ENCODE peak calls at places on chromosomes 12 and 14, in ten cellular contexts. T is nephron progenitor cell, H is PC-3, L is WTC11, Q is AG10803, W is heart right ventricle, B is HFF-Myc, F is GM20000, S is heart left ventricle, V is tibial artery. K is an unnamed sample.

GRCh38 chr14:34460841-34461240 is 1.2 kb downstream of the SPTSSA start:
- DNase-seq in T (no peak), H (peak; percentile 40), L (no peak), Q (peak; percentile 9), W (no peak), B (no peak), F (no peak), S (no peak), V (no peak), K (no peak)

GRCh38 chr14:49857427-49858003 is 4.9 kb upstream of the NEMF start:
- DNase-seq in T (no peak), H (no peak), L (no peak), Q (peak; percentile 34), W (no peak), B (no peak), F (no peak), S (no peak), V (no peak), K (no peak)

GRCh38 chr14:24310666-24311604 is at the start of gene LTB4R:
- DNase-seq in T (no peak), H (no peak), L (peak; percentile 78), Q (peak; percentile 71), W (peak; percentile 83), B (no peak), F (peak; percentile 85), S (peak; percentile 85), V (peak; percentile 52), K (peak; percentile 76)

GRCh38 chr14:51806624-51807023 is 53.8 kb upstream of the GNG2 start:
- DNase-seq in T (no peak), H (no peak), L (no peak), Q (no peak), W (no peak), B (no peak), F (no peak), S (no peak), V (no peak), K (no peak)

GRCh38 chr14:100547633-100548294 is 39.5 kb downstream of the BEGAIN start:
- DNase-seq in T (no peak), H (peak; percentile 97), L (no peak), Q (peak; percentile 68), W (peak; percentile 54), B (no peak), F (no peak), S (peak; percentile 57), V (peak; percentile 67), K (no peak)

GRCh38 chr14:100664841-100665425 is 61.8 kb upstream of the DLK1 start:
- DNase-seq in T (no peak), H (no peak), L (no peak), Q (peak; percentile 82), W (no peak), B (no peak), F (no peak), S (no peak), V (no peak), K (no peak)

GRCh38 chr12:100388382-100388781 is 31.5 kb downstream of the SLC17A8 start:
- DNase-seq in T (no peak), H (no peak), L (no peak), Q (no peak), W (no peak), B (no peak), F (no peak), S (no peak), V (no peak), K (no peak)

GRCh38 chr12:49233842-49234526 is 30.9 kb upstream of the TUBA1C start:
- DNase-seq in T (no peak), H (no peak), L (no peak), Q (no peak), W (peak; percentile 38), B (no peak), F (peak; percentile 28), S (peak; percentile 61), V (peak; percentile 42), K (peak; percentile 49)

GRCh38 chr12:57888407-57889157 is 42.1 kb upstream of the CTDSP2 start:
- DNase-seq in T (no peak), H (peak; percentile 82), L (peak; percentile 34), Q (peak; percentile 65), W (no peak), B (no peak), F (no peak), S (peak; percentile 58), V (no peak), K (no peak)

GRCh38 chr12:79555006-79555925 is 135.5 kb downstream of the PAWR start:
- DNase-seq in T (no peak), H (peak; percentile 77), L (no peak), Q (peak; percentile 73), W (no peak), B (no peak), F (no peak), S (no peak), V (no peak), K (no peak)

GRCh38 chr12:46401703-46402102 is 29.1 kb upstream of the SLC38A2 start:
- DNase-seq in T (no peak), H (no peak), L (no peak), Q (peak; percentile 79), W (peak; percentile 31), B (no peak), F (no peak), S (peak; percentile 46), V (peak; percentile 53), K (no peak)

GRCh38 chr12:131511391-131511802 is 199.5 kb upstream of the SFSWAP start:
- DNase-seq in T (no peak), H (peak; percentile 52), L (no peak), Q (peak; percentile 11), W (no peak), B (no peak), F (peak; percentile 85), S (no peak), V (no peak), K (peak; percentile 88)

GRCh38 chr14:53542692-53543091 is 389.6 kb upstream of the DDHD1 start:
- DNase-seq in T (no peak), H (peak; percentile 75), L (no peak), Q (peak; percentile 33), W (no peak), B (no peak), F (no peak), S (no peak), V (no peak), K (no peak)

GRCh38 chr12:56873382-56873781 is 60.8 kb downstream of the SDR9C7 start:
- DNase-seq in T (no peak), H (peak; percentile 39), L (no peak), Q (no peak), W (no peak), B (no peak), F (no peak), S (no peak), V (no peak), K (no peak)

GRCh38 chr14:64990291-64990690 is 3.6 kb downstream of the FNTB start:
- DNase-seq in T (no peak), H (no peak), L (no peak), Q (no peak), W (no peak), B (no peak), F (no peak), S (no peak), V (no peak), K (no peak)

GRCh38 chr12:124856132-124856841 is 7.4 kb downstream of the SCARB1 start:
- DNase-seq in T (no peak), H (no peak), L (no peak), Q (no peak), W (no peak), B (no peak), F (no peak), S (no peak), V (no peak), K (peak; percentile 62)

GRCh38 chr12:107891967-107892366 is 117.5 kb downstream of the ASCL4 start:
- DNase-seq in T (no peak), H (peak; percentile 43), L (no peak), Q (peak; percentile 7), W (no peak), B (no peak), F (peak; percentile 23), S (no peak), V (no peak), K (peak; percentile 26)

GRCh38 chr12:85725991-85726390 is 110.2 kb downstream of the RASSF9 start:
- DNase-seq in T (no peak), H (no peak), L (no peak), Q (peak; percentile 38), W (no peak), B (no peak), F (no peak), S (no peak), V (no peak), K (no peak)
- TF ChIP-seq CTCF in T (no peak), H (peak; percentile 13), L (no peak), Q (peak; percentile 35), W (no peak), B (no peak), F (no peak), S (peak; percentile 7), V (no peak), K (no peak)

GRCh38 chr14:54572316-54572715 is 5.4 kb downstream of the SAMD4A start:
- DNase-seq in T (no peak), H (peak; percentile 82), L (peak; percentile 47), Q (no peak), W (no peak), B (no peak), F (peak; percentile 22), S (no peak), V (no peak), K (no peak)
- TF ChIP-seq CTCF in T (peak; percentile 43), H (peak; percentile 97), L (peak; percentile 52), Q (peak; percentile 49), W (peak; percentile 39), B (peak; percentile 53), F (no peak), S (peak; percentile 50), V (peak; percentile 30), K (peak; percentile 24)

DNA sequence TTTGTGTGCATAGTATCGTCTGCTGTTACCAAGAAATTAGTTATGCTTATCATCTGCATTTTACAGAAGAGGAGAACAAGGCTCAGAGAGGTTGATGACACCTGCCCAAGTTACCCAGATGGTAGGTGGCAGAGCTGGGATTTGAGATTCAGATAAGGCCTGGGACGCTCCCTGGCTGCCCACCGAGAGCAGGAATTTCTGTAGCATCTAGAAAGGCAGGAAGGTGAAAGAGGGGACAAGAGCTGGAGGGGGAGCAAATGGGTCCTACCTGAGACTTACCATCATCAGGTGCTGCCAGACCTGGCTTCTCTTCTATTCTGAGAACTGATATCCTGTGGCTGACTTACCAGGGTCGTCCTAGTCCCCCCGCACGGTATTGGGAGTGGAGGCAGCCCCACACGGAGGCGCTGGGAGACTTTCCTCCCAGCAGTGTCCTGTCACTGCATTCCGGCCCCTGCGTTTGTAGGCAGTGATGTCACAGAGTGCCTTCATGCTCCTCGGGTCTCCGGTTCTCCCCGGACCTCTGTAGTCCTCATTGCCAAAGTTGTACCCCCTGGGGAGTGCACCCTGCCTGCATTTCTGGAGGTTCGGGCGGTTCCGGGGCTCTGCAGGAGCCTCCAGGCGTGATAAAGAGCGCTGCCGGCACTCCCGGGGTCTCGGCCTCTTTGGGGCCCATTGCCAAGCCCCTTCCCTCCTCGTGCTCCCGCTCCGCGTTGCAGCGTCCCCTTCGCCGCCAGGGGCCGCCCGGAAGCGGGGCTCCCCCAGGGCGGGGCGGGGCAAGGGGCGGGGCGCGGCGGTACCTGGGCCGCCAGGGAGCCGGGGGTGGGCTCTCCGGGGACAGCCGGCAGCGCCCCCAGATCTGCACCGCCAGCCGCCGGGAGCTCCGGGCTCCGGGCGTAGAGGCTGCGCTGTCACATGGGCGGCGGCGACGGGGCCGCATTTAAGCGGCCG is at the start of gene CABP1:
- DNase-seq in T (peak; percentile 79), H (no peak), L (peak; percentile 85), Q (no peak), W (no peak), B (no peak), F (peak; percentile 90), S (no peak), V (no peak), K (peak; percentile 88)
- TF ChIP-seq CTCF in T (peak; percentile 21), H (peak; percentile 34), L (no peak), Q (no peak), W (peak; percentile 19), B (peak; percentile 23), F (peak; percentile 44), S (peak; percentile 40), V (no peak), K (peak; percentile 55)

GRCh38 chr14:70622111-70622712 is 19.5 kb upstream of the TTC9 start:
- DNase-seq in T (peak; percentile 33), H (peak; percentile 82), L (peak; percentile 66), Q (peak; percentile 12), W (no peak), B (no peak), F (peak; percentile 57), S (no peak), V (no peak), K (peak; percentile 52)
- TF ChIP-seq CTCF in T (peak; percentile 56), H (peak; percentile 94), L (peak; percentile 46), Q (peak; percentile 67), W (peak; percentile 61), B (peak; percentile 73), F (peak; percentile 66), S (peak; percentile 66), V (peak; percentile 27), K (peak; percentile 68)

K was measured in GM13976.